ENCODE peak calls at places on chromosome 4, in four cellular contexts. T, J, L and V are unnamed samples.

GRCh38 chr4:52546449-52546848 is 112.7 kb downstream of the USP46 start:
- DNase-seq in J (no peak), T (no peak), L (no peak), V (no peak)

GRCh38 chr4:36165256-36166005 is 78.9 kb downstream of the ARAP2 start:
- DNase-seq in T (no peak), J (no peak), L (no peak), V (no peak)

GRCh38 chr4:63275491-63275890 is 1133.8 kb downstream of the TECRL start:
- DNase-seq in J (no peak), L (no peak), T (no peak), V (no peak)

GRCh38 chr4:1109898-1110506 is 3.4 kb downstream of the RNF212 start:
- DNase-seq in L (no peak), J (no peak), T (peak), V (no peak)

GRCh38 chr4:129254126-129254525 is 158.2 kb downstream of the C4orf33 start:
- DNase-seq in J (no peak), T (no peak), L (no peak), V (no peak)

GRCh38 chr4:8916251-8916913 is 44.7 kb upstream of the HMX1 start:
- DNase-seq in J (no peak), L (no peak), T (no peak), V (no peak)

GRCh38 chr4:56892686-56893085 is 15.0 kb upstream of the REST start:
- DNase-seq in T (no peak), L (no peak), J (no peak), V (no peak)

GRCh38 chr4:89298788-89299152 is 8.8 kb downstream of the GPRIN3 start:
- DNase-seq in J (no peak), T (no peak), L (no peak), V (no peak)

GRCh38 chr4:76752911-76753494 is 144.9 kb downstream of the SOWAHB start:
- DNase-seq in L (no peak), T (no peak), J (no peak), V (no peak)

GRCh38 chr4:97123573-97123972 is 1019.7 kb downstream of the STPG2 start:
- DNase-seq in L (no peak), T (no peak), J (no peak), V (no peak)

GRCh38 chr4:38180456-38180855 is 220.3 kb downstream of the PTTG2 start:
- DNase-seq in L (no peak), T (no peak), J (no peak), V (no peak)

GRCh38 chr4:83599183-83599582 is 63.3 kb downstream of the GPAT3 start:
- DNase-seq in T (peak), J (no peak), L (no peak), V (no peak)

GRCh38 chr4:106334732-106335131 is 18.4 kb downstream of the AIMP1 start:
- DNase-seq in L (no peak), J (no peak), T (no peak), V (no peak)

GRCh38 chr4:71130827-71131603 is 137.6 kb downstream of the DCK start:
- DNase-seq in T (no peak), L (no peak), J (no peak), V (no peak)

DNA sequence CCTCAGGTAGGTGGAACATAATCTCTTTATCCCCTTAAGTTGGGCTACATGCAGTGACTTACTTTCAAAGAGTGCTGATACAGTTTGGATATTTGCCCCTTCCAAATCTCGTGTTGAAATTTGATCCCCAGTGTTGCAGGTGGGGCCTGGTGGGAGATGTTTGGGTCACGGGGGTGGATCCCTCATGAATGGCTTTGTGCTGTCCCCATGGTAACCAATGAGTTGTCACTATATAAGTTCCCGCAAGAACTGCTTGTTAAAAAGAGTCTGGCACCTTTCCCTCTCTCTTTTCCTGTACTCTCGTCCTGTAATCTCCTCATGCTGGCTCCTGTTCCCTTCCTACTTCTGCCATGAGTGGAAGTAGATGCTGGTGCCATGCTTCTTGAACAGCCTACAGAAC is 71.3 kb downstream of the GLRA3 start:
- DNase-seq in L (no peak), T (no peak), J (no peak), V (no peak)
- TF ChIP-seq YY1 in L (no peak), T (no peak), J (no peak), V (no peak)

GRCh38 chr4:74390677-74391076 is 25.7 kb downstream of the EREG start:
- DNase-seq in J (no peak), L (no peak), T (no peak), V (no peak)

GRCh38 chr4:74389494-74389893 is 24.5 kb downstream of the EREG start:
- DNase-seq in J (no peak), L (no peak), T (no peak), V (no peak)

GRCh38 chr4:74394476-74395136 is 29.7 kb downstream of the EREG start:
- DNase-seq in J (no peak), L (no peak), T (no peak), V (no peak)

GRCh38 chr4:74391346-74391745 is 26.4 kb downstream of the EREG start:
- DNase-seq in J (no peak), T (no peak), L (no peak), V (no peak)

DNA sequence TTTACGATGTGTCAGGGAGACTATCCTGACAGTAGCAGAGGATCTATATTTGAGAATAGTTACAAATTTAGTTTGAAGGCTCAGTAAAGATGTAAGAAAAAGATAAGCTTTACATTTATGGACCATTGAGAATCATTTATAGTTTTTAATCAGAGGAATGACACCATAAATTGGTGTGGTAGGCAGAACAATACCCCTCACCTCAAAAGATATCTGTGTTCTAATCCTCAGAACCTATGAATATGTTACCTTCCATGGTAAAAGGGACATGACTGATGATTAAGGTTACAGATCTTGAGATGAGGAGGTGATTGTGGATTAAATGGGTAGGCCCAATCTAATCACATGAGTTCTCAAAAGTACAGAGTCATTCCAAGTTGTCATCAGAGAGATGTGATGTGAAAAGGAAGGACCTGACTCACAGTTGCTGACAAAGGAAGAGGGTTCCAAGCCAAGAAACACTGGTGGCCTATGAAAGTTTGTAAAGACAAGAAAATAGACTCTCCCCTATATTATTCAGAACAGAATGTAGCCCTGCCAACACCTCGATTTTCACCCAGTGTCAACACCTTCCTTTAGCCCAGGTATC is 27.0 kb downstream of the EREG start:
- DNase-seq in L (no peak), T (no peak), J (no peak), V (no peak)
- H3K9ac ChIP-seq in L (no peak), T (no peak), J (no peak), V (no peak)

GRCh38 chr4:16122225-16122624 is 38.4 kb upstream of the PROM1 start:
- DNase-seq in J (no peak), T (no peak), L (no peak), V (no peak)
- TF ChIP-seq SUZ12 in J (no peak), T (no peak), L (no peak), V (no peak)

GRCh38 chr4:86004030-86004429 is 355.8 kb downstream of the MAPK10 start:
- DNase-seq in L (no peak), T (no peak), J (no peak), V (no peak)

GRCh38 chr4:86011117-86011516 is 348.7 kb downstream of the MAPK10 start:
- DNase-seq in T (no peak), L (no peak), J (no peak), V (no peak)

GRCh38 chr4:86005998-86006397 is 353.9 kb downstream of the MAPK10 start:
- DNase-seq in L (no peak), J (no peak), T (no peak), V (no peak)

GRCh38 chr4:86007042-86007441 is 352.8 kb downstream of the MAPK10 start:
- DNase-seq in T (no peak), J (no peak), L (no peak), V (no peak)
- TF ChIP-seq YY1 in T (no peak), J (no peak), L (no peak), V (no peak)

GRCh38 chr4:87030124-87030523 is 95.3 kb downstream of the AFF1 start:
- DNase-seq in T (no peak), L (no peak), J (no peak), V (no peak)

GRCh38 chr4:87032884-87033533 is 98.2 kb downstream of the AFF1 start:
- DNase-seq in T (peak), L (no peak), J (no peak), V (no peak)

GRCh38 chr4:87030606-87031441 is 96.0 kb downstream of the AFF1 start:
- DNase-seq in L (no peak), J (no peak), T (no peak), V (no peak)

GRCh38 chr4:87033902-87034301 is 99.1 kb downstream of the AFF1 start:
- DNase-seq in L (no peak), J (no peak), T (no peak), V (no peak)

GRCh38 chr4:87031946-87032345 is 97.1 kb downstream of the AFF1 start:
- DNase-seq in J (no peak), L (no peak), T (no peak), V (no peak)
- H3K9ac ChIP-seq in J (no peak), L (no peak), T (no peak), V (no peak)

DNA sequence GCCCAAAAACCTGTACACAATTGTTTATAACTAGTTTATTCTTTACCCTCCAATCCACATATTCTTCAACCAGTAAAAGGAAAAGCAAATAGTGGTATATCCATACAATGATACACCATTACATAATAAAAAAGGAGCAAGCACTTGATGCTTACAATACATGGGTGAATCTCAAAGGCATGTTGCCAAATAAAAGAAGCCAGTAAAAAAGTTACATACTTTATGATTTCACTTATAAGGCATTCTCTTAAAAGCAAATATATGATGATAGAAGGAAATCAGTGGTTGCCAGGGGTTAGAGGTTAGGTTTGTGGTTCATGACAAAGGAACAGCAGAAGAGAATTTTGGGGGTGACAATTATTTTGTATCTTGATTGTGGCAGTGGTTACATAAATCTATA is 896.1 kb upstream of the LCORL start:
- DNase-seq in T (no peak), J (no peak), L (no peak), V (no peak)
- TF ChIP-seq SUZ12 in T (no peak), J (no peak), L (no peak), V (no peak)

DNA sequence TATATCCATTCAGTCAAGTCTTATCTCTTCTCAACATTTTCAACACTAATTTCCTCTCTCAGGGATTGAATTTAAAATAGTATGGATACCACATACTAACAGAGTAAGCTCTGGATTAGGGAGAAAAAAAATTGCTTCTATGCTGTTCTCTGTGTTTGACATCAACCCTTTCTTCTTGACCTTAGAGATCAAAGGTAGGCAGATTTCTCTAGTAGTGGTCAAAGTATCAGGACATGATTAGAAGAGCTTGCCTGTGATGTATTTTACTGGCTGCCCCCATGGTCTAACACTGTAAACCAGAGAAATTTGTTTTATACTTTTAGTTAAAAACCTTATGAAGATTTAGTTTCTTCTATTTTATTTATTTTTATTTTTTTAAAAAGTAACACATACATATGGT is 8.3 kb downstream of the ADH6 start:
- DNase-seq in T (no peak), J (no peak), L (no peak), V (no peak)
- TF ChIP-seq YY1 in T (no peak), J (no peak), L (no peak), V (no peak)

GRCh38 chr4:114941522-114941921 is 171.9 kb downstream of the NDST4 start:
- DNase-seq in J (no peak), L (no peak), T (no peak), V (no peak)

GRCh38 chr4:114945616-114946015 is 167.8 kb downstream of the NDST4 start:
- DNase-seq in T (no peak), L (no peak), J (no peak), V (no peak)
- H3K9ac ChIP-seq in T (no peak), L (no peak), J (no peak), V (no peak)